ENCODE peak calls at places on chromosomes 2 and 18, in ten cellular contexts. G is small intestine, W is fibroblast of lung, Z is cardiac muscle cell, Q is endothelial cell of umbilical vein, K is mammary epithelial cell, U is mesenchymal stem cell, F is DND-41, Y is NT2/D1, R is AG04449. V is an unnamed sample.

GRCh38 chr2:236665572-236666118 is 96.0 kb downstream of the ACKR3 start:
- DNase-seq in Z (no peak), Y (no peak), Q (no peak), U (no peak), G (no peak), F (no peak), R (no peak), K (peak), W (peak), V (no peak)

GRCh38 chr18:23669202-23669766 is 6.6 kb upstream of the ANKRD29 start:
- DNase-seq in K (no peak), U (no peak), W (no peak), Y (no peak), Q (no peak), Z (no peak), G (no peak), R (no peak), F (no peak), V (no peak)

GRCh38 chr2:2850891-2851290 is 519.8 kb upstream of the MYT1L start:
- DNase-seq in Z (no peak), R (no peak), Q (no peak), G (no peak), W (no peak), U (no peak), K (no peak), Y (no peak), F (no peak), V (no peak)

GRCh38 chr18:55967019-55967418 is 379.0 kb upstream of the TCF4 start:
- DNase-seq in F (no peak), W (no peak), Q (no peak), U (no peak), Y (no peak), G (no peak), R (no peak), K (no peak), Z (no peak), V (no peak)

GRCh38 chr2:209578394-209579006 is 154.7 kb downstream of the MAP2 start:
- DNase-seq in Z (no peak), Y (no peak), R (no peak), G (no peak), Q (no peak), F (no peak), W (no peak), K (no peak), U (no peak), V (no peak)

GRCh38 chr2:106876699-106877098 is 9.3 kb downstream of the ST6GAL2 start:
- DNase-seq in K (no peak), F (no peak), R (no peak), U (no peak), Q (no peak), W (no peak), Y (no peak), Z (no peak), G (no peak), V (no peak)

GRCh38 chr2:221752781-221753180 is 180.7 kb upstream of the EPHA4 start:
- DNase-seq in Q (no peak), K (no peak), U (no peak), W (peak), R (no peak), Y (no peak), F (no peak), Z (no peak), G (no peak), V (no peak)

GRCh38 chr2:3805120-3805519 is 101.7 kb downstream of the DCDC2C start:
- DNase-seq in U (no peak), G (no peak), Z (peak), R (no peak), W (no peak), Y (peak), K (no peak), F (no peak), Q (no peak), V (peak)

GRCh38 chr2:120736955-120737801 is 1.5 kb downstream of the GLI2 start:
- DNase-seq in W (peak), K (peak), Y (peak), Z (peak), G (no peak), R (peak), Q (no peak), U (peak), F (no peak), V (no peak)

GRCh38 chr2:171858397-171858958 is 35.6 kb downstream of the SLC25A12 start:
- DNase-seq in K (no peak), F (no peak), Z (no peak), G (no peak), U (no peak), Q (peak), R (no peak), W (no peak), Y (no peak), V (no peak)

GRCh38 chr2:169476459-169476858 is 2.8 kb upstream of the BBS5 start:
- DNase-seq in K (peak), Q (no peak), R (no peak), W (peak), Z (no peak), U (no peak), F (no peak), G (no peak), Y (no peak), V (no peak)

GRCh38 chr18:68262697-68263293 is 452.1 kb downstream of the TMX3 start:
- DNase-seq in Q (peak), Y (no peak), U (peak), G (no peak), Z (no peak), K (peak), F (no peak), W (peak), R (peak), V (no peak)

GRCh38 chr2:133821107-133821760 is 253.0 kb upstream of the NCKAP5 start:
- DNase-seq in Y (no peak), F (no peak), Q (peak), K (peak), U (peak), R (no peak), Z (no peak), G (no peak), W (peak), V (no peak)

GRCh38 chr2:181782630-181783029 is 102.3 kb upstream of the NEUROD1 start:
- DNase-seq in K (no peak), R (no peak), Z (no peak), Y (no peak), Q (no peak), U (no peak), W (no peak), F (no peak), G (no peak), V (no peak)

GRCh38 chr18:8703781-8704301 is 1.5 kb upstream of the MTCL1 start:
- DNase-seq in F (no peak), Z (no peak), K (no peak), Y (no peak), R (no peak), Q (no peak), G (peak), W (no peak), U (no peak), V (no peak)

GRCh38 chr2:191217580-191217979 is 27.6 kb upstream of the MYO1B start:
- DNase-seq in G (peak), K (peak), F (no peak), Y (peak), Z (no peak), U (peak), W (peak), R (no peak), Q (no peak), V (peak)

GRCh38 chr2:201450910-201451329 is 338 bp downstream of the TRAK2 start:
- DNase-seq in Q (no peak), Z (no peak), K (no peak), W (no peak), U (no peak), Y (no peak), F (no peak), G (no peak), R (no peak), V (no peak)

GRCh38 chr2:201452058-201452736 is 657 bp downstream of the STRADB start:
- DNase-seq in U (peak), Q (no peak), Y (no peak), R (no peak), G (peak), F (no peak), K (peak), W (peak), Z (no peak), V (no peak)

GRCh38 chr2:201448701-201449100 is 2.6 kb downstream of the TRAK2 start:
- DNase-seq in G (peak), K (peak), U (no peak), Z (no peak), F (no peak), Q (no peak), W (no peak), R (no peak), Y (no peak), V (no peak)

GRCh38 chr2:201451330-201452057 is at the start of the genes STRADB and TRAK2:
- DNase-seq in G (peak), Y (peak), W (peak), R (peak), Z (peak), K (peak), U (peak), F (peak), Q (peak), V (peak)

DNA sequence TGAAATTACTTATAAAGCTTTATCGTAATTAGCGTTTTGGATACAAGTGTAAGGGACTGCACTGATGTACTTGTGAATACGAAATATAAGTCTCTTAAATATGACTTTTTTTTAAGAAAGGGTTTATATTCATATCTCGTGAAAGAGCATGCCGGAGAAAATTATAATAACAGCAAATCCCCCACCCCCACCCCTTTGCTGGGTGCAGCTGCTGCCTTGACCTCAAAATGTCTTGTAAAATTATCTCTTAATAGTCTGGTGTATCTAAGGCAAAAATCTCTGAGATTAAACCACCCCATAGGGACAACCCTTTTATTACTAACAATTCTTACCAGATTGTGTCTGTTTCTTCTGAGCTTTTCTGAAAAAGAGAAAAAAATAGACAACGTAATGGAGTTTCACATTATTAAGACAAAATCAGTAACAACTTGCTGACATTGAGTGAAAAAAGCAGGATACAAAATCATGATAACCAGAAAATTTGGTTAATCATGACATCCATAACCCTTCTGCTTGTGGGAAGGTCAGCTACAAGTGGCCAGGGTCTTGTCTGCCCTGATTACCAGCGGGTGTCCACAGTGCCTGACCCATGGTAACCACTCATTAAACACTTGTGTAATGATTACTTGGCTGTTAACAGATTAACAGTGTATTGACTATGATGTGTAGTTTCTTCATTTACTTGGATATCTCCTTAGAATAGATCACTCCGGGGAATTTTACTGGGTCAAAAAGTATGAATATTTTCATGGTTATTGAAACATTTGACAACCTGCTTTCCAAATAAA is 1.5 kb downstream of the STRADB start:
- DNase-seq in K (no peak), G (no peak), F (no peak), W (no peak), Q (no peak), Z (no peak), Y (no peak), R (no peak), U (no peak), V (no peak)
- H3K4me3 ChIP-seq in K (peak), G (no peak), F (no peak), W (peak), Q (no peak), Z (peak), Y (peak), R (no peak), U (peak), V (no peak)

GRCh38 chr2:178479758-178480226 is 465 bp upstream of the PLEKHA3 start:
- DNase-seq in F (no peak), W (no peak), R (no peak), G (no peak), K (no peak), U (no peak), Z (no peak), Q (no peak), Y (no peak), V (no peak)

GRCh38 chr2:178480227-178481181 is at the start of gene PLEKHA3:
- DNase-seq in U (peak), Z (peak), Y (peak), R (peak), W (peak), G (peak), Q (peak), K (peak), F (peak), V (peak)

GRCh38 chr2:178484245-178485041 is 4.2 kb downstream of the PLEKHA3 start:
- DNase-seq in Y (no peak), Q (peak), F (no peak), W (peak), U (peak), G (peak), Z (no peak), K (no peak), R (no peak), V (no peak)

GRCh38 chr2:178485356-178485755 is 5.1 kb downstream of the PLEKHA3 start:
- DNase-seq in R (no peak), K (no peak), G (no peak), Y (no peak), Z (no peak), W (peak), Q (no peak), F (no peak), U (no peak), V (no peak)

GRCh38 chr2:178482437-178482836 is 2.2 kb downstream of the PLEKHA3 start:
- DNase-seq in Y (no peak), F (no peak), G (peak), U (peak), Z (no peak), R (no peak), K (no peak), Q (no peak), W (no peak), V (peak)
- H3K4me3 ChIP-seq in Y (no peak), F (no peak), G (no peak), U (peak), Z (no peak), R (peak), K (no peak), Q (no peak), W (no peak), V (peak)

DNA sequence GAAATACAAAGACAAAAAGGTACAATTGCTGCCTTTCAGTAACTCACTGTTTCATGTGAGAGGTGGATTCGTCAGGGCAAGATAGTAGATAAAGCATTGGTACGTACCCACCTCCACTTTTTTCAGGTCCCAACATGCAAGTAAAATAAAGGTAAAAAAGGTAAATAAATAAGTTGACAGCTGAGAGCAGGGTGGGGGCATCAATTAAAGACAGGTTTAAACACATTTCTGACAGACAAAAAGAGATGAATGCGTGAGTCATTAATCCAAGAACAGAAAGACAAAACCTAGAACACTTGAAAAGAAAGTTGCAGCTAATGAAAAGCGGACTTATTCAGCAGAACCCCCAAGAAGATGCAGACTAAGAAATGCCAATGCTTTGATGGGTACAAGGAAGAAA is 979.6 kb upstream of the CDH2 start:
- DNase-seq in U (no peak), R (no peak), Y (no peak), K (peak), W (peak), Q (peak), F (no peak), Z (no peak), G (no peak), V (no peak)
- H3K4me3 ChIP-seq in U (no peak), R (no peak), Y (no peak), K (peak), W (no peak), Q (no peak), F (no peak), Z (no peak), G (no peak), V (no peak)

DNA sequence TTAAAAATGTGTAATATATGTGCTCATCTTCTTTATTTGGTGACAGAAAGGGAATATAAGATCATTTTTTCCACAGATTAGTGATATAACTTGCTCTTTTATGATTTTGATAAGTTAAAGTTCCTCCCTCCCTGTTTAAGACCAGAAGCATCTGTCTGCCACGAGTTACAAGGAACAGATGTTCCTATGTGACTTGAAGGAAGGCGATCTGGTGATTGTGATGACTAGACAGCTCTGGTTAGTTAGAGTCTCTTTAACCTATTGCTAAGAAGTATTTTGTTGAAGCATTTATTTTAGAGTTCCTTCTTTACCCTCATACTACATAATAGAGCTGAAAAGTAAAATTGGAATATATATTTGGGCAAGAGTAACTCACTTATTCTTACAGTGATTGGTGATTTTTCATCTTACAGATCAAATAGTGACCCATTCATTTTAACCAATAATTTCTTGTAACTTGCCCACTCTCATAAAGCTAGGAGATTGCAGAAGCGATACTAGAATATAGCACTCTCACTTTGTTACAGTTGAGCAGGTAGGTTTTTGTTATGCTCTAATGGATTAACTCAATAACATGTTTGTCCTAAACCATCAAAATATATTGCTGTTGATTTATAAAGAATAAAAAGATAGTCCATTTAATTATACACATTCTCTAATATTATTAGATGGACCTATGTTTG is 218.7 kb downstream of the SLC4A10 start:
- DNase-seq in G (no peak), Z (peak), Y (no peak), W (no peak), F (no peak), U (no peak), Q (no peak), K (no peak), R (no peak), V (no peak)
- H3K4me3 ChIP-seq in G (no peak), Z (no peak), Y (no peak), W (no peak), F (no peak), U (no peak), Q (no peak), K (no peak), R (no peak), V (no peak)

DNA sequence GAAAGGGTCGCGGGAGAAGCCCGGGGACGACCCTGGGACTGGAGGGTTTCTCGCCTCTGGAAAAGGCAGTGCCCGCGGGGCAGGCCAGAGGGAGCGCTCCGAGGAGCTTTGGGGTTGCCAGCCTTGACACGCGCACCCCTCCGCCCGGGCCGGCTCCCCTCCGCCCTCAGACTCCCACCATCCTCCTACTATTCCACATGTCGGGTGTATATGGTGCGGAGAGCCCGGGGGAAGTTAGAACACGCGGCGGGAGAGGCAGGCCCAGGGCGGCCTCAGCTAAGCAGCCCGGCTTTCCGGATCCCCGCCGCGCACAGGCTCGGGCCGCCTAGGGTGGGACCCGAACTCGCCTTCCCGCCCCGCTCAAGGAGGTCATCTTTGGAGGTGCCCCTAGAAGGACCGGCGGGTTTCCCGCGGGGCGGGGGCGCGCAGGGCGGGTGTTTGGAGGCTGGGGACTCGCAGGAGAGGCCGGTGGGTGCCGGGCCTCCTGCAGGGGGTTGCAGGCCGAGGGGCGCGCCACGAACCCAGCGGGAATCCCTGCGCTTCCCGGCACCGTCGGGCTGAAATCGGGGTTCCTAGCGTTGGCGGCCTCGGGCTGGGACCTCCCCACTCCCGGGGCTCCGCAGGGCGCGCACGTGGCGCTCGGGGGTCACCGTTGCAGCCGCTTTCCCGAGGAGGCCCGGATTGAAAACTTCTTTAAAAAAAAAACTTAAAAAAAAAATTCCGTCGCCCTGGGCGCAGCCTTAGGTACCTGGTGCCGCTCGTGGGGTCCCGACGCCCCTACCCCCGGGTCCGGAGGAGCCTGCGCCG is 3.7 kb downstream of the NFATC1 start:
- DNase-seq in K (no peak), Z (peak), U (no peak), Y (no peak), R (no peak), Q (peak), G (no peak), W (no peak), F (no peak), V (no peak)
- H3K4me3 ChIP-seq in K (no peak), Z (peak), U (peak), Y (peak), R (peak), Q (peak), G (peak), W (peak), F (peak), V (no peak)

GRCh38 chr18:697771-698170 is 14.7 kb downstream of the ENOSF1 start:
- DNase-seq in Z (no peak), W (no peak), R (no peak), U (no peak), Y (no peak), F (no peak), K (no peak), G (no peak), Q (no peak), V (no peak)

GRCh38 chr18:688322-688721 is 24.1 kb downstream of the ENOSF1 start:
- DNase-seq in Z (no peak), Y (no peak), W (no peak), Q (no peak), F (no peak), R (no peak), K (no peak), G (peak), U (no peak), V (no peak)

GRCh38 chr18:697012-697411 is 15.4 kb downstream of the ENOSF1 start:
- DNase-seq in R (no peak), U (no peak), G (no peak), F (no peak), Q (no peak), K (no peak), Y (no peak), Z (no peak), W (no peak), V (no peak)

DNA sequence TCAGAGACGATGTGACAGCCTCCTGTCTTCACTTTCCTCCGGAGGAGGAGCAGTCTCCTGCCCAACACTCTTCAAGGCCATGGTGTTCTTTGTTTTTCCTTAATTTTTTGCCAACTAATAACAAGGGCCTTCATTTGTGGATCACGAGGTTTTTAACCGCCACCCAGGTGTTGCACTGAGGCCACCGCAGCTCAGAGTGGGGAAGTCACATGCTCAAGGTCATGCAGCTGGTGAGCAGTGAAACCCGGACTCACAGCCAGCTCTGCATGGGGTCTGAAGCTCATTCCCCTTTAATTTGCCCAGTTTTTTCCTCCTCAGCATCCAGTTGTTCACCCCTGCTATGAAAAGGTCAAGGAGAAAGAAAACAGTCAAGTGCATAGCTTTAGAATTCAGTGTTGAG is 19.6 kb downstream of the ENOSF1 start:
- DNase-seq in F (peak), R (no peak), G (no peak), Y (no peak), Q (no peak), U (no peak), W (no peak), K (no peak), Z (no peak), V (no peak)
- H3K4me3 ChIP-seq in F (no peak), R (no peak), G (no peak), Y (no peak), Q (no peak), U (no peak), W (no peak), K (no peak), Z (no peak), V (no peak)